ENCODE peak calls at places on chromosomes 12 and 14, in five cellular contexts. One of them, this sample, is unnamed. For H3K4me1 and H3K27me3, the result is how much of the 10 kb centered on the place peaks cover.

GRCh38 chr12:6952860-6953416 is 1.8 kb downstream of the PTPN6 start:
- DNase-seq in tibial nerve: no peak
- DNase-seq in IMR-90: no peak
- DNase-seq in heart left ventricle: no peak
- DNase-seq in A673: no peak
- DNase-seq in this sample: no peak

GRCh38 chr12:41188841-41189394 is 798 bp downstream of the PDZRN4 start:
- DNase-seq in IMR-90: no peak
- DNase-seq in A673: no peak
- DNase-seq in tibial nerve: no peak
- DNase-seq in heart left ventricle: no peak
- DNase-seq in this sample: no peak

GRCh38 chr14:20508367-20508766 is 3.0 kb downstream of the RNASE10 start:
- DNase-seq in A673: no peak
- DNase-seq in IMR-90: no peak
- DNase-seq in heart left ventricle: no peak
- DNase-seq in tibial nerve: no peak
- DNase-seq in this sample: no peak

GRCh38 chr12:94041833-94042232 is 106.5 kb upstream of the PLXNC1 start:
- DNase-seq in IMR-90: no peak
- DNase-seq in tibial nerve: no peak
- DNase-seq in heart left ventricle: no peak
- DNase-seq in A673: peak
- DNase-seq in this sample: no peak

GRCh38 chr12:6361834-6362233 is 13.5 kb downstream of the SCNN1A start:
- DNase-seq in heart left ventricle: peak
- DNase-seq in tibial nerve: no peak
- DNase-seq in IMR-90: no peak
- DNase-seq in A673: no peak
- DNase-seq in this sample: no peak

GRCh38 chr12:65778268-65779090 is 45.8 kb upstream of the HMGA2 start:
- DNase-seq in A673: no peak
- DNase-seq in heart left ventricle: no peak
- DNase-seq in IMR-90: peak
- DNase-seq in tibial nerve: no peak
- DNase-seq in this sample: no peak

GRCh38 chr12:128790653-128791373 is 32.9 kb downstream of the SLC15A4 start:
- DNase-seq in IMR-90: no peak
- DNase-seq in tibial nerve: no peak
- DNase-seq in A673: no peak
- DNase-seq in heart left ventricle: no peak
- DNase-seq in this sample: no peak

GRCh38 chr12:120783197-120783596 is 57.6 kb downstream of the ACADS start:
- DNase-seq in A673: peak
- DNase-seq in tibial nerve: no peak
- DNase-seq in IMR-90: peak
- DNase-seq in heart left ventricle: no peak
- DNase-seq in this sample: no peak

GRCh38 chr12:57754411-57755193 is at the start of gene MARCHF9:
- DNase-seq in heart left ventricle: peak
- DNase-seq in tibial nerve: no peak
- DNase-seq in IMR-90: no peak
- DNase-seq in A673: peak
- DNase-seq in this sample: peak

GRCh38 chr14:82362452-82362851 is 828.8 kb upstream of the SEL1L start:
- DNase-seq in tibial nerve: no peak
- DNase-seq in heart left ventricle: no peak
- DNase-seq in IMR-90: no peak
- DNase-seq in A673: no peak
- DNase-seq in this sample: no peak

GRCh38 chr14:103502877-103503276 is 19.8 kb downstream of the CKB start:
- DNase-seq in IMR-90: no peak
- DNase-seq in A673: no peak
- DNase-seq in tibial nerve: no peak
- DNase-seq in heart left ventricle: no peak
- DNase-seq in this sample: no peak

GRCh38 chr12:47986832-47987231 is 17.4 kb downstream of the COL2A1 start:
- DNase-seq in A673: no peak
- DNase-seq in IMR-90: no peak
- DNase-seq in heart left ventricle: no peak
- DNase-seq in tibial nerve: no peak
- DNase-seq in this sample: no peak

GRCh38 chr12:91902860-91903683 is 242.6 kb downstream of the BTG1 start:
- DNase-seq in tibial nerve: no peak
- DNase-seq in A673: peak
- DNase-seq in IMR-90: peak
- DNase-seq in heart left ventricle: no peak
- DNase-seq in this sample: no peak

GRCh38 chr14:62185078-62185477 is 422.9 kb downstream of the SNAPC1 start:
- DNase-seq in tibial nerve: no peak
- DNase-seq in IMR-90: peak
- DNase-seq in heart left ventricle: no peak
- DNase-seq in A673: no peak
- DNase-seq in this sample: no peak

GRCh38 chr12:12167847-12168246 is 97.1 kb downstream of the BCL2L14 start:
- DNase-seq in heart left ventricle: no peak
- DNase-seq in IMR-90: no peak
- DNase-seq in A673: no peak
- DNase-seq in tibial nerve: no peak
- DNase-seq in this sample: no peak

GRCh38 chr14:51462182-51462581 is 189.5 kb upstream of the FRMD6 start:
- DNase-seq in A673: no peak
- DNase-seq in tibial nerve: no peak
- DNase-seq in heart left ventricle: no peak
- DNase-seq in IMR-90: no peak
- DNase-seq in this sample: no peak

GRCh38 chr14:22557846-22558220 is 31.2 kb downstream of the DAD1 start:
- DNase-seq in IMR-90: no peak
- DNase-seq in A673: no peak
- DNase-seq in tibial nerve: no peak
- DNase-seq in heart left ventricle: no peak
- DNase-seq in this sample: no peak

GRCh38 chr14:22560638-22561365 is 28.2 kb downstream of the DAD1 start:
- DNase-seq in IMR-90: no peak
- DNase-seq in tibial nerve: no peak
- DNase-seq in heart left ventricle: no peak
- DNase-seq in A673: peak
- DNase-seq in this sample: no peak

GRCh38 chr14:22558221-22558913 is 30.7 kb downstream of the DAD1 start:
- DNase-seq in IMR-90: no peak
- DNase-seq in tibial nerve: no peak
- DNase-seq in A673: no peak
- DNase-seq in heart left ventricle: no peak
- DNase-seq in this sample: no peak

GRCh38 chr14:22556990-22557623 is 31.9 kb downstream of the DAD1 start:
- DNase-seq in IMR-90: peak
- DNase-seq in A673: peak
- DNase-seq in tibial nerve: peak
- DNase-seq in heart left ventricle: peak
- DNase-seq in this sample: peak

DNA sequence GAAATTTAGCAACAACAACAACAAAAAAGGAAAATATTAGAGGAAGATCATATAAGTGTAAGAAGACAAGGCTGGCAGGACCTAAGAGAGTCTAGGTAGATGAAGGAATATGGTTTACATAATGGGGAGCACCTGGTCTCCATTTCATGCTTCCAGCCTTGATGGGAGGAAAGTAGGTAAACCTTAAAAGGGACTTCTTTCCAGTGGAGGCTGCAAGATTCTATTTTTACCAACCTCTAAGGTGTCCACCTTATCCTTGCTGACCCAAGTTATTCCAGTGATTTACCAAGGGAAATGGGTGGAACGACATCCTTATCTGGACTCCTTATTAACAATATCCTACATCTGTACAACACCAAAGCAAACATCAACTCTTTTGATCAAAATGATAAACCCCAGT is 30.0 kb downstream of the DAD1 start:
- DNase-seq in tibial nerve: no peak
- DNase-seq in A673: no peak
- DNase-seq in IMR-90: no peak
- DNase-seq in heart left ventricle: no peak
- DNase-seq in this sample: no peak
- H3K4me1 ChIP-seq in tibial nerve: under half
- H3K4me1 ChIP-seq in A673: under half
- H3K4me1 ChIP-seq in IMR-90: under half
- H3K4me1 ChIP-seq in heart left ventricle: under half
- H3K4me1 ChIP-seq in this sample: half or more

GRCh38 chr12:81872400-81872799 is 113.2 kb upstream of the PPFIA2 start:
- DNase-seq in tibial nerve: no peak
- DNase-seq in heart left ventricle: no peak
- DNase-seq in IMR-90: no peak
- DNase-seq in A673: no peak
- DNase-seq in this sample: no peak
- H3K27ac ChIP-seq in tibial nerve: no peak
- H3K27ac ChIP-seq in heart left ventricle: no peak
- H3K27ac ChIP-seq in IMR-90: no peak
- H3K27ac ChIP-seq in A673: no peak
- H3K27ac ChIP-seq in this sample: no peak

GRCh38 chr12:69354172-69354560 is 5.4 kb upstream of the YEATS4 start:
- DNase-seq in tibial nerve: no peak
- DNase-seq in IMR-90: no peak
- DNase-seq in A673: no peak
- DNase-seq in heart left ventricle: no peak
- DNase-seq in this sample: no peak
- H3K27me3 ChIP-seq in tibial nerve: under half
- H3K27me3 ChIP-seq in IMR-90: under half
- H3K27me3 ChIP-seq in A673: under half
- H3K27me3 ChIP-seq in heart left ventricle: under half
- H3K27me3 ChIP-seq in this sample: under half

DNA sequence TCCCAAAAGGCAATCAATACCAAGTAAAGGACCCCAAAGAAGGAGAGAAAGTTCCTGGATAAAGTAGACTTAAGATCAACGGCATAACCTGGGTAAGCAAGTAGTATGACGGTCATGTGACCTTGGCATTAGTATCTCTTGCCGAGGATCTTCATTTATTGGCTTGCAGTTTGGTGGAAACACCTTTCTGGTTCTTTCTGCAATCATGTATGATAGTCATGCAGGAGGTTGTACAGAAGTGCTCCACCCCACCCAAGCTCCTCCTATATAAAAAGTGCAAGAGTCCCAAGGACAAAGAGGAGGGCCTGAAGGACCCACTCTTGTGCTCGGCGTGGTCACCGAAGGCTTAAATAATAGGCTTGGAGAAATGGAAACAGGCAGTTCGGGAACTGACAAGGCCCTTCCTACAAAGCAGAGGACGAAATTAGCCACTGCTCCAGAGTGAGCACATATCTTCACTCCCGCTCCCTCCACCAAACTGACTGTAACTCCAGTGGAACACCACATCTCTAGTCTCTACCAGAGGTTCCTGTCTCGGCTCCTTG is 750 bp downstream of the CS start:
- DNase-seq in heart left ventricle: no peak
- DNase-seq in IMR-90: peak
- DNase-seq in tibial nerve: no peak
- DNase-seq in A673: peak
- DNase-seq in this sample: no peak
- H3K4me1 ChIP-seq in heart left ventricle: half or more
- H3K4me1 ChIP-seq in IMR-90: under half
- H3K4me1 ChIP-seq in tibial nerve: under half
- H3K4me1 ChIP-seq in A673: under half
- H3K4me1 ChIP-seq in this sample: under half

This sample was measured in CD8-positive, alpha-beta T cell.